ENCODE peak calls at places on chromosomes 13 and 19, in nine cellular contexts. F, D, O, N, T, Z, P, L and Q are unnamed samples.
A peak's percentile ranks its signal among the peaks of the same experiment; 100 is the strongest.

GRCh38 chr13:104571161-104571889 is 1505.1 kb upstream of the SLC10A2 start:
- DNase-seq in F (no peak), N (no peak), Z (peak; percentile 56), P (peak; percentile 64), O (no peak), L (peak; percentile 78), T (peak; percentile 79), D (peak; percentile 99), Q (peak; percentile 24)

GRCh38 chr13:34738251-34739170 is 203.6 kb upstream of the NBEA start:
- DNase-seq in Z (no peak), L (no peak), P (no peak), F (no peak), D (no peak), O (no peak), N (no peak), T (peak; percentile 75), Q (no peak)

GRCh38 chr19:35291259-35291658 is 702 bp upstream of the MAG start:
- DNase-seq in Z (no peak), P (no peak), O (no peak), T (no peak), F (no peak), N (no peak), L (no peak), D (no peak), Q (no peak)

GRCh38 chr19:2779121-2779740 is 3.8 kb downstream of the SGTA start:
- DNase-seq in D (no peak), Z (no peak), N (no peak), L (no peak), P (no peak), O (no peak), T (peak; percentile 60), F (no peak), Q (no peak)

GRCh38 chr13:110872034-110872767 is 42.7 kb downstream of the ANKRD10 start:
- DNase-seq in P (no peak), N (no peak), L (no peak), Z (no peak), D (no peak), F (no peak), O (no peak), T (no peak), Q (no peak)

GRCh38 chr19:15141143-15141542 is 33.9 kb downstream of the SYDE1 start:
- DNase-seq in N (no peak), F (no peak), P (no peak), L (no peak), Z (no peak), D (no peak), O (no peak), T (no peak), Q (no peak)

GRCh38 chr19:1612114-1613086 is 7.1 kb upstream of the UQCR11 start:
- DNase-seq in P (no peak), Z (no peak), L (no peak), F (no peak), N (no peak), T (no peak), O (no peak), D (no peak), Q (no peak)

GRCh38 chr13:33230178-33230881 is 55.2 kb downstream of the STARD13 start:
- DNase-seq in F (no peak), P (no peak), N (no peak), T (no peak), D (peak; percentile 62), L (no peak), O (no peak), Z (no peak), Q (peak; percentile 89)

GRCh38 chr13:29503041-29503837 is 92.2 kb downstream of the SLC7A1 start:
- DNase-seq in F (no peak), P (no peak), T (no peak), Z (peak; percentile 18), N (no peak), O (no peak), D (no peak), L (no peak), Q (peak; percentile 26)

GRCh38 chr13:111117961-111118360 is 2.9 kb downstream of the ARHGEF7 start:
- DNase-seq in O (no peak), T (no peak), D (no peak), P (no peak), Z (no peak), F (no peak), N (no peak), L (no peak), Q (peak; percentile 12)

GRCh38 chr13:41461527-41462124 is 4.3 kb downstream of the RGCC start:
- DNase-seq in T (no peak), N (peak; percentile 31), O (no peak), D (no peak), P (no peak), Z (no peak), L (no peak), F (no peak), Q (no peak)